ENCODE peak calls at places on chromosomes 4 and X, in eight cellular contexts. O is cardiac muscle cell, W is hepatocyte, K is upper lobe of right lung, L is lung, H is H1, Z is IMR-90, X is uterus. P is an unnamed sample. For H3K27me3, the result is how much of the 10 kb centered on the place peaks cover.

GRCh38 chr4:147014946-147015345 is 69.3 kb upstream of the TTC29 start:
- DNase-seq in O (no peak), W (no peak), K (no peak), L (no peak), H (no peak), Z (no peak), X (no peak), P (no peak)

GRCh38 chr4:89259435-89260028 is 48.1 kb downstream of the GPRIN3 start:
- DNase-seq in O (no peak), W (no peak), K (no peak), L (no peak), H (no peak), Z (no peak), X (no peak), P (no peak)

GRCh38 chr4:168153596-168154440 is 61.5 kb downstream of the ANXA10 start:
- DNase-seq in O (peak), W (peak), K (peak), L (peak), H (peak), Z (peak), X (peak), P (peak)

GRCh38 chr4:168451744-168452394 is 28.4 kb downstream of the DDX60L start:
- DNase-seq in O (peak), W (peak), K (no peak), L (no peak), H (no peak), Z (peak), X (no peak), P (no peak)

GRCh38 chrX:110851780-110852179 is 56.2 kb upstream of the CHRDL1 start:
- DNase-seq in O (peak), W (peak), K (no peak), L (no peak), H (no peak), Z (peak), X (no peak), P (no peak)

GRCh38 chrX:110046971-110047370 is 44.1 kb downstream of the TMEM164 start:
- DNase-seq in O (no peak), W (no peak), K (no peak), L (no peak), H (no peak), Z (no peak), X (no peak), P (no peak)

GRCh38 chr4:186798951-186799659 is 75.4 kb upstream of the FAT1 start:
- DNase-seq in O (peak), W (no peak), K (no peak), L (no peak), H (no peak), Z (no peak), X (no peak), P (no peak)

GRCh38 chr4:105933083-105933482 is 37.8 kb downstream of the NPNT start:
- DNase-seq in O (no peak), W (no peak), K (no peak), L (no peak), H (no peak), Z (no peak), X (no peak), P (no peak)

GRCh38 chrX:71997320-71997719 is 86.7 kb downstream of the NHSL2 start:
- DNase-seq in O (peak), W (no peak), K (no peak), L (no peak), H (no peak), Z (no peak), X (no peak), P (no peak)

GRCh38 chr4:36394352-36394903 is 113.0 kb downstream of the DTHD1 start:
- DNase-seq in O (no peak), W (no peak), K (no peak), L (no peak), H (no peak), Z (no peak), X (no peak), P (no peak)

GRCh38 chr4:13151178-13151577 is 333.0 kb downstream of the RAB28 start:
- DNase-seq in O (no peak), W (no peak), K (no peak), L (no peak), H (no peak), Z (no peak), X (no peak), P (no peak)

GRCh38 chr4:88041626-88042025 is 34.2 kb downstream of the PKD2 start:
- DNase-seq in O (no peak), W (peak), K (no peak), L (no peak), H (no peak), Z (no peak), X (no peak), P (no peak)

GRCh38 chrX:130144509-130144908 is 21.1 kb downstream of the AIFM1 start:
- DNase-seq in O (peak), W (no peak), K (no peak), L (no peak), H (no peak), Z (peak), X (no peak), P (no peak)

GRCh38 chrX:48579259-48579658 is 5.0 kb downstream of the RBM3 start:
- DNase-seq in O (no peak), W (no peak), K (no peak), L (no peak), H (no peak), Z (no peak), X (no peak), P (no peak)

GRCh38 chr4:128832253-128832641 is 22.7 kb downstream of the JADE1 start:
- DNase-seq in O (no peak), W (no peak), K (no peak), L (no peak), H (no peak), Z (no peak), X (no peak), P (no peak)

GRCh38 chr4:128831526-128832252 is 22.2 kb downstream of the JADE1 start:
- DNase-seq in O (peak), W (peak), K (no peak), L (no peak), H (no peak), Z (peak), X (no peak), P (no peak)

GRCh38 chr4:128827280-128827679 is 17.8 kb downstream of the JADE1 start:
- DNase-seq in O (no peak), W (no peak), K (no peak), L (no peak), H (peak), Z (no peak), X (no peak), P (no peak)

GRCh38 chr4:128835498-128836222 is 26.2 kb downstream of the JADE1 start:
- DNase-seq in O (peak), W (no peak), K (peak), L (peak), H (no peak), Z (no peak), X (peak), P (no peak)

DNA sequence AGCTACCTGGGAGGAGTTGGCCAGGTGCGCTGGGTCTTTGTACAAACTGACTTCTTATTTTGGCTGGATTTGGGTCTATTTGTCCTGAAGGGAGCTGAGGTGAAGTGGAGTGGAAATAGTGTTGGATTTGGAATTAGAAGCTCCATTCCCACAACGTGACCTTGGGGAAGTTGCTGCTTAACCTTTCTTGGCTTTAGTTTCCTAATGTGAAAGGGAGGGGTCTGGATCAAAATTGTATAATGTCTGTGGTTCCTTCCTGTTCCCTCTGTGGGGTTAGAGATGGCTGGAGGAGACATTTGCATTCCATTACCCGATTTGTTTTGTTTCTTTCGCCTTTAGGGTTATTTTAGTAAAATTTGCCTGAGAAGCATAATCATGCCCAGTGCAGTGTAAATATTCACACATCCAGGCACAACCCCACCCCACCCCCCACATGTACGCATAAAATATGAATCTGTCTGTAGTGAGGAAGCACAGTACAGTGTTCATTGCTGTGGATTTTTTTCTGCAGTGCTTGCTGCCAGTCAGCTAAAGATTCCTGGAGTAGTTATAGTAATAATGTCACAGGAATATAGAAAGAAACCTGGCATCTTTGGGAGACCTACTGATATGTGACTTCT is 21.5 kb downstream of the JADE1 start:
- DNase-seq in O (peak), W (no peak), K (no peak), L (no peak), H (no peak), Z (no peak), X (no peak), P (no peak)
- H3K4me3 ChIP-seq in O (no peak), W (no peak), K (no peak), L (no peak), H (peak), Z (no peak), X (no peak), P (peak)

DNA sequence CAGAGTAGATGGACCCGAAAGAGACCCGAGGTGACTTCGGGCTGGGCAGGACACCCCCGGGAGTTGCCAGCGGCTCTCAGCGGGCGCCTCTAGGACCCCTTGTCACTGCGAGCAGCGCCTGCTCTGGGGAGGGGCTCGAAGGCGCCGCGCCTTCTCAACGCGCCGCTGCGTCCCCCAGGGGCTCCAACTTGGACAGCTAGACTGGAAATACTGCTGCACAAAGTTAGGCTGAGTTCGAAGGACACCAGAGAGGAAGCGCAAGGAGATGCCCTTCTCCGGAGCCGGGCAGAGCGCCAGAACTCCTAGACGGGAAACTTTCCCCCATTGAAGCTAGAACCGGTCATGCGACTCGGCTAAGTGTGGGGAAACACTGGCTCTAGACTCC is 493 bp upstream of the KCNIP4 start:
- DNase-seq in O (peak), W (peak), K (peak), L (no peak), H (peak), Z (no peak), X (peak), P (no peak)
- H3K27me3 ChIP-seq in O (half or more), W (half or more), K (under half), L (under half), H (under half), Z (under half), X (under half), P (under half)

DNA sequence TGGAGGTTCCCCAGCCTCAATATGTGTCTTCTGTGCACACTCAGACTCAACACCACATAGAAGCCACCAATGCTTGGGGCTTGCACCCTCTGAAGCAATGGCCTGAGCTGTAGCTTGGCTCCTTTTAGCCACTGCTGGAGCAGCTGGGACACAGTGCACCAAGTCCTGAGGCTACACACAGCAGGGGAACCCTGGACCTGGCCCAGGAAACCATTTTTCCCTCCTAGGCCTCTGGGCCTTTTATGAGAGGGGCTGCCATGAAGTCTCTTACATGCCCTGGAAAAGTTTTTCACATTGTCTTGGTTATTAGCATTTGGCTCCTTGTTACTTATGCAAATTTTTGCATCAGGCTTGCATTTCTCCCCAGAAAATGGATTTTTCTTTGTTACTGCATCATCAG is 306.2 kb downstream of the CPXCR1 start:
- DNase-seq in O (no peak), W (no peak), K (no peak), L (no peak), H (no peak), Z (no peak), X (no peak), P (no peak)
- H3K4me3 ChIP-seq in O (no peak), W (no peak), K (no peak), L (no peak), H (no peak), Z (no peak), X (no peak), P (no peak)

GRCh38 chr4:130419576-130419975 is 1323.6 kb downstream of the C4orf33 start:
- DNase-seq in O (peak), W (no peak), K (no peak), L (no peak), H (no peak), Z (no peak), X (no peak), P (no peak)

DNA sequence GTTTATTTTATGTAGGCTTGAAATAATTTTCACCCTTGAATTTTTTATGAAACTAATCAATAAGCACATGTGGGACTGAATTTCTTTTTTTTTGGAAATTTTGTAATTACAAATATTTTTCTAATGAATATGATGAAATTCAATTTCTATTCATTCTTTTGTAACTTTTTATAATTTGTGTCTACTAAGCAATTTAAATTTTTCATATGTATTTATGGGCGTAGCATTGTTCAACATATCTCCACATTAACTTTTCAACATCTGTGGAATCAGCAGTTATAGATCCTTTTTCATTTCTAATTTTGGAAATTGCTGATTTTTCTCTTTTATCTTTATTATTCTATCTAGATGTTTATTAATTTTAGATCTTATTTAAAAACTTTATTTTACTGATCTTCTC is 1320.3 kb downstream of the C4orf33 start:
- DNase-seq in O (no peak), W (no peak), K (no peak), L (no peak), H (no peak), Z (no peak), X (no peak), P (no peak)
- H3K27me3 ChIP-seq in O (under half), W (under half), K (under half), L (under half), H (under half), Z (under half), X (under half), P (under half)

P was measured in thoracic aorta.